ENCODE peak calls at places on chromosomes 11 and 22, in seven cellular contexts. N is BE2C; Q is Jurkat, Clone E6-1; K is nephron progenitor cell; Z is GM23338; L is memory B cell; M is NCI-H748 treated with DMSO at 0.1 percent for 48 hours. G is an unnamed sample.

GRCh38 chr11:126145954-126146353 is 65.5 kb downstream of the RPUSD4 start:
- DNase-seq in L (no peak), K (no peak), Z (no peak), N (no peak), Q (no peak), M (no peak), G (no peak)

GRCh38 chr11:46674463-46675287 is 25.7 kb downstream of the ARHGAP1 start:
- DNase-seq in M (no peak), Q (peak; percentile 78), K (peak; percentile 43), L (no peak), N (peak; percentile 55), Z (peak; percentile 92), G (no peak)

GRCh38 chr11:119602745-119603373 is 126.1 kb downstream of the NECTIN1 start:
- DNase-seq in Q (no peak), K (no peak), M (no peak), L (no peak), Z (peak; percentile 60), N (no peak), G (no peak)

GRCh38 chr11:113176561-113176960 is 137.8 kb upstream of the TTC12 start:
- DNase-seq in Z (no peak), M (no peak), L (no peak), K (no peak), Q (no peak), N (no peak), G (no peak)

GRCh38 chr22:41021039-41021654 is 70.0 kb downstream of the RBX1 start:
- DNase-seq in M (no peak), K (peak; percentile 9), N (peak; percentile 18), Z (peak; percentile 49), Q (no peak), L (no peak), G (peak; percentile 34)

GRCh38 chr11:47669856-47670255 is 27.5 kb upstream of the MTCH2 start:
- DNase-seq in K (no peak), N (no peak), L (no peak), M (no peak), Z (no peak), Q (no peak), G (no peak)

GRCh38 chr22:35186492-35186891 is 70.8 kb upstream of the HMGXB4 start:
- DNase-seq in M (no peak), K (no peak), Z (no peak), L (no peak), Q (no peak), N (no peak), G (no peak)

GRCh38 chr22:21444701-21445436 is 22.3 kb upstream of the TMEM191C start:
- DNase-seq in N (peak; percentile 6), Z (no peak), L (no peak), Q (no peak), M (no peak), K (no peak), G (no peak)

GRCh38 chr22:17562906-17563870 is at the start of gene SLC25A18:
- DNase-seq in N (no peak), Q (no peak), L (no peak), K (no peak), Z (peak; percentile 84), M (no peak), G (no peak)

GRCh38 chr11:106880121-106880520 is 138.2 kb downstream of the GUCY1A2 start:
- DNase-seq in K (no peak), N (no peak), M (no peak), Z (peak; percentile 76), Q (no peak), L (no peak), G (no peak)

GRCh38 chr11:13423372-13423771 is 39.6 kb downstream of the BTBD10 start:
- DNase-seq in L (no peak), Z (no peak), N (no peak), Q (no peak), M (no peak), K (no peak), G (no peak)

GRCh38 chr11:61553373-61554171 is 27.3 kb downstream of the SYT7 start:
- DNase-seq in M (no peak), Q (no peak), K (no peak), L (no peak), Z (no peak), N (peak; percentile 42), G (peak; percentile 75)